ENCODE peak calls at places on chromosomes 7 and 10, in five cellular contexts. U, A, L, Z and B are unnamed samples.

GRCh38 chr7:88146611-88147010 is 73.2 kb downstream of the SRI start:
- DNase-seq in U (no peak), A (no peak), L (no peak), Z (no peak), B (no peak)

GRCh38 chr7:92179393-92179924 is 517 bp upstream of the LRRD1 start:
- DNase-seq in U (peak), A (no peak), L (peak), Z (no peak), B (peak)

GRCh38 chr7:134593530-134594392 is 44.9 kb downstream of the AKR1B15 start:
- DNase-seq in U (peak), A (peak), L (no peak), Z (peak), B (peak)

GRCh38 chr10:89427629-89428028 is 13.3 kb downstream of the IFIT5 start:
- DNase-seq in U (peak), A (peak), L (no peak), Z (no peak), B (no peak)

GRCh38 chr7:12638851-12639467 is 48.5 kb upstream of the ARL4A start:
- DNase-seq in U (peak), A (no peak), L (peak), Z (no peak), B (peak)

GRCh38 chr10:102642553-102643345 is 1.5 kb upstream of the TRIM8 start:
- DNase-seq in U (peak), A (peak), L (peak), Z (peak), B (peak)

GRCh38 chr7:114689391-114689790 is 232.5 kb upstream of the MDFIC start:
- DNase-seq in U (no peak), A (no peak), L (peak), Z (no peak), B (no peak)

GRCh38 chr10:27359792-27360320 is 119.3 kb upstream of the ACBD5 start:
- DNase-seq in U (no peak), A (no peak), L (no peak), Z (no peak), B (no peak)

GRCh38 chr7:2516194-2516555 is 3.4 kb upstream of the LFNG start:
- DNase-seq in U (no peak), A (no peak), L (no peak), Z (no peak), B (no peak)

GRCh38 chr7:99243751-99244337 is 28.8 kb upstream of the MYH16 start:
- DNase-seq in U (no peak), A (no peak), L (no peak), Z (no peak), B (no peak)

GRCh38 chr7:127844707-127845331 is 186.4 kb downstream of the LRRC4 start:
- DNase-seq in U (peak), A (peak), L (no peak), Z (peak), B (no peak)

GRCh38 chr10:46541017-46541661 is 15.3 kb downstream of the GPRIN2 start:
- DNase-seq in U (no peak), A (no peak), L (peak), Z (peak), B (peak)

GRCh38 chr7:98278408-98278807 is 3.1 kb upstream of the BRI3 start:
- DNase-seq in U (no peak), A (no peak), L (peak), Z (no peak), B (no peak)

GRCh38 chr7:95157381-95157780 is 167.0 kb downstream of the PON1 start:
- DNase-seq in U (no peak), A (no peak), L (no peak), Z (no peak), B (peak)

GRCh38 chr7:25858562-25859411 is 293.2 kb upstream of the NFE2L3 start:
- DNase-seq in U (no peak), A (no peak), L (peak), Z (no peak), B (peak)

GRCh38 chr10:120034236-120034635 is 141.7 kb downstream of the SEC23IP start:
- DNase-seq in U (no peak), A (no peak), L (no peak), Z (no peak), B (no peak)

GRCh38 chr7:37092548-37092947 is 356.1 kb downstream of the ELMO1 start:
- DNase-seq in U (no peak), A (no peak), L (no peak), Z (no peak), B (no peak)

GRCh38 chr10:130202984-130203617 is 66.9 kb downstream of the GLRX3 start:
- DNase-seq in U (no peak), A (no peak), L (no peak), Z (no peak), B (no peak)

GRCh38 chr10:111531690-111532089 is 454.9 kb downstream of the ADRA2A start:
- DNase-seq in U (no peak), A (no peak), L (no peak), Z (no peak), B (no peak)

GRCh38 chr7:91089382-91089963 is 174.8 kb upstream of the FZD1 start:
- DNase-seq in U (peak), A (no peak), L (peak), Z (no peak), B (peak)

GRCh38 chr10:84214612-84215235 is 10.6 kb downstream of the LRIT2 start:
- DNase-seq in U (no peak), A (no peak), L (peak), Z (no peak), B (peak)

GRCh38 chr7:30470783-30471182 is 7.8 kb downstream of the NOD1 start:
- DNase-seq in U (peak), A (peak), L (no peak), Z (no peak), B (no peak)

GRCh38 chr7:69564454-69565417 is 33.5 kb upstream of the AUTS2 start:
- DNase-seq in U (peak), A (peak), L (no peak), Z (no peak), B (no peak)

GRCh38 chr7:124101173-124101768 is 68.4 kb upstream of the TMEM229A start:
- DNase-seq in U (peak), A (no peak), L (peak), Z (no peak), B (peak)

GRCh38 chr10:109974509-109975191 is 33.1 kb upstream of the ADD3 start:
- DNase-seq in U (peak), A (peak), L (no peak), Z (no peak), B (no peak)

GRCh38 chr7:154424370-154424769 is 372.2 kb downstream of the DPP6 start:
- DNase-seq in U (no peak), A (no peak), L (no peak), Z (no peak), B (no peak)

GRCh38 chr10:7027913-7028808 is 382.7 kb downstream of the SFMBT2 start:
- DNase-seq in U (peak), A (peak), L (no peak), Z (no peak), B (no peak)

GRCh38 chr7:114368492-114368891 is 46.1 kb upstream of the FOXP2 start:
- DNase-seq in U (no peak), A (no peak), L (no peak), Z (no peak), B (no peak)

GRCh38 chr10:47023237-47024045 is 112.2 kb downstream of the PTPN20 start:
- DNase-seq in U (no peak), A (no peak), L (no peak), Z (no peak), B (no peak)

GRCh38 chr10:126017961-126018560 is 121.7 kb downstream of the FANK1 start:
- DNase-seq in U (peak), A (peak), L (no peak), Z (no peak), B (no peak)

GRCh38 chr10:14396441-14397048 is 65.8 kb upstream of the FRMD4A start:
- DNase-seq in U (peak), A (peak), L (peak), Z (no peak), B (no peak)

GRCh38 chr7:76328390-76328789 is 25.9 kb downstream of the HSPB1 start:
- DNase-seq in U (no peak), A (no peak), L (no peak), Z (no peak), B (no peak)

GRCh38 chr10:83961620-83962019 is 177.7 kb upstream of the GHITM start:
- DNase-seq in U (no peak), A (no peak), L (peak), Z (no peak), B (peak)

GRCh38 chr7:17140421-17140820 is 158.0 kb upstream of the AHR start:
- DNase-seq in U (no peak), A (no peak), L (no peak), Z (no peak), B (no peak)

GRCh38 chr7:17144313-17144712 is 154.1 kb upstream of the AHR start:
- DNase-seq in U (peak), A (peak), L (no peak), Z (no peak), B (no peak)

GRCh38 chr7:17139081-17139480 is 159.4 kb upstream of the AHR start:
- DNase-seq in U (no peak), A (no peak), L (no peak), Z (no peak), B (no peak)

GRCh38 chr7:17147409-17147808 is 151.0 kb upstream of the AHR start:
- DNase-seq in U (no peak), A (no peak), L (no peak), Z (no peak), B (no peak)

GRCh38 chr7:17142831-17143541 is 155.5 kb upstream of the AHR start:
- DNase-seq in U (peak), A (no peak), L (no peak), Z (no peak), B (no peak)
- H3K4me3 ChIP-seq in U (peak), A (peak), L (no peak), Z (peak), B (no peak)

DNA sequence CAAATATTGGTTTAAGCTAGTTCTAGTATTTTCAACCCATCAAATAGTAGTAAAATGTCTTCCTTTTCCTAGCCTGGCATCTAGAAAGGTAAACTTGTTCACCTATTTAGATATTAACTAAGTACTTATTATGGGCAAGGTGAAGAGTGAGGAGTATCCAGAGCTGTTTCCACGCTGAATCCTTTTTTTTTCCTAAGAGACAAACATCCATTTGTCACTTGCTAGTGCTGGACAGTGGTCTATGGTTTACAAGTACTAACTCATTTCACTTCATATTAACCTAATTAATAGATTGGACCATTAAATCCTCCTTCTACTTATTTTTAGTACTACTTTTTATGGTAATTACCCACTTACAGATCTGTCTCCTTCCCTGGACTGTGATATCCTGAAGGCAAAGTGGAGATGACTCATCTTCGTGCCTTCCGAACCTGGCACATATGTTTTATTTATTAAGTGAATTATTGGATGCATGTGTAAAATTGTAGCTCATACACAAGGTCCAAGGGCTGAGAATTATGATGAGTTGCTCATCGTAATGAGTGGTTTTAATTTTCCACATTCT is 159.6 kb upstream of the IGFBP3 start:
- DNase-seq in U (no peak), A (no peak), L (no peak), Z (no peak), B (no peak)
- H3K4me3 ChIP-seq in U (no peak), A (no peak), L (no peak), Z (no peak), B (no peak)

DNA sequence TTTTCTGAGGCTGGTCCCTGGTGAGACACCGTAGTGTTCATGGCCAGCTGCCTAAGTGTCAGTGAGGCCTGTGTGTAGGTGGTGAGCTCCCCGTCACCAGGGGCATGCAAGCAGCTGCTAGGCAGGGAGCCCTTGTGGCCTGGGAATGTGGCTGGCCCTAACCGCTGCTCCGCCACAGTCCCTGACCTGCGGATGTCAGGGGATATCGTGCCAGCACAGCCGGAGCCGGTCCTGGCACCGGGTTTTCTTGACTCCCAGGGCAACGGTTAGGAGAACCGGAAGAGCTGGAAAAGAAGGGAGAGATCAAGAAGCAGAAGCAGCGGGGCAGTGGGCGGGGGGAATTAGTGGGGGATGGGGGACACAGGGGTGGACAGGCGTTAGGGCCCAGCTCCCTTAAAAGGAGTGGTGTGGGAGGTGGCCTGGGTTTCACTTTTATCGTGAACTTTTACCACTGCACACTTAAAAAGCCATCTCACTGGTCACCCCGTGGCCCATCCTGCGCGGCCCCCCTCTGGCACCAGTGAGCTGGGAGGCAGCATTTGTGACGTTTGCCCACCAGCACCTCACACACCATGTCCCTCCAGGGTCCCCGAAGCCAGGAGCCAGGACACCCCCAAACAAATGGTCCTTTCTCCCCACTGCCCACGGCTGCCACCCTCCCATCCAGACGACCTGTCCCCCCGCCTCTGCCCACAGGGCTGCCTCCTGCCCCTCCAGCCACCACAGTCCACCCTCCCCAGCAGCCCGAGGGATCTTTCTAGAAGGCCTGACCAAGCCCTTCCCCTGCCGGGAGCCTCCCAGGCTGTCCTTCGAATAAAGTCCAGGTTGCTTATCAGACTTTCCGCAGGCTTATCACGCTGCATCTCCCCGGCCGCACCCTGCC is 1.7 kb upstream of the MICALL2 start:
- DNase-seq in U (peak), A (no peak), L (peak), Z (peak), B (peak)
- H3K4me3 ChIP-seq in U (peak), A (no peak), L (no peak), Z (peak), B (no peak)

GRCh38 chr7:24082826-24083225 is 201.2 kb upstream of the NPY start:
- DNase-seq in U (no peak), A (no peak), L (peak), Z (no peak), B (no peak)
- H3K4me3 ChIP-seq in U (no peak), A (no peak), L (no peak), Z (no peak), B (no peak)

DNA sequence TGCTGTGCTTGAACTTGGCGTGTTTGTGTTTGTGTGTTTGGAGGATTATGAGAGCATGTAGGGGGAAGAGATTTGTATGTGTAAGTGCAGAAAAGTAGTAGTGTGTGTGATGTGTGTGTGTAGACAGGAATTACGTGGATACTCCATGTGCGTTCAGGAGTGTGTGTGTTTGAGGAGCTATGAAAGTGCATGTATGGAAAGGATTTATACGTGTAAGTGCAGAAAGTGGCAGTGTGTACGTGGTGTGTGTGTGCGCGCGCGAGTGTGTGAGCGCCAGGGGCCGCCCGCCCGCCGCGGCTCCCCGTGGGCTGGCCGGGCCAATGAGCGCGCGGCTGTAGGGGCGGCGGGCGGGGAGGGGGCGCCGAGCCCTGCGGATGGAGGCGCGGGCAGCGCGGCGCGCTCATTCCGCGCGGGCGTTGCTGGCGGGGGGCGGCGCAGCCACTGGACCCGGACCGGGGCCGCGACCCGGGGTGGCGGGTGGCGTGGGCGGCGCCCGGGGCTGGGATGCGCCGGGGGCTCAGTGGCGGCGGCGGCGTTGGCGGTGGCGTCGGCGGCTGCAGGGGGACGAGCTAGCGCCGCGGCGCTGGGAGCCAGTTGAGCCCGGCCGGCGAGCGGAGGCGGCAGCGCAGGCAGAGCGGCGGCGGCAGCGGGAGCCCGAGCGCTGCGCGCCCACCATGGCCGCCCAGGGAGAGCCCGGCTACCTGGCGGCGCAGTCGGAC is at the start of gene BICC1:
- DNase-seq in U (peak), A (peak), L (peak), Z (peak), B (peak)
- H3K4me3 ChIP-seq in U (peak), A (peak), L (peak), Z (peak), B (peak)

DNA sequence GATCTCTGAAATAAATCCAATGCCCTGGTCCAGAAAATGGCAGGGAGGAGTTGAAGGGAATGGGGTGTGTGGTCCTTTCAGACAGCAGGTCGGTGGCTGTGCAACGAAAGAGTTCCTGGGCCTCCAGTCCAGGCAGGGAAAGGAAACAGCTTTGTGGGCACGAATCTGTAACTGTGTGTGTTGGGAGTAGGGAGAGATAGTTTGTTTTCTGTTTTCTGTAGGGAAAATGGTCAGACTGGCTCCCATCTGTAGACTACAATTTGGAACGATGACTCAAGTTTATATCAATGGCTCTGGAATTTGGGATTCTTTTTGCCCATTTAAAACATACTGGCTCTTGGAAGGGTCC is 2.6 kb upstream of the HOXA9 start:
- DNase-seq in U (no peak), A (no peak), L (no peak), Z (no peak), B (no peak)
- H3K4me3 ChIP-seq in U (no peak), A (no peak), L (no peak), Z (no peak), B (no peak)

GRCh38 chr7:7785349-7785973 is 67.1 kb upstream of the RPA3 start:
- DNase-seq in U (no peak), A (no peak), L (no peak), Z (no peak), B (no peak)
- H3K4me3 ChIP-seq in U (no peak), A (no peak), L (no peak), Z (no peak), B (no peak)

GRCh38 chr7:137898839-137899681 is 52.3 kb upstream of the DGKI start:
- DNase-seq in U (peak), A (peak), L (peak), Z (peak), B (peak)
- H3K4me3 ChIP-seq in U (no peak), A (peak), L (peak), Z (peak), B (no peak)

GRCh38 chr7:149188213-149188612 is 7.1 kb upstream of the ZNF282 start:
- DNase-seq in U (no peak), A (no peak), L (no peak), Z (no peak), B (no peak)
- H3K4me3 ChIP-seq in U (no peak), A (no peak), L (no peak), Z (no peak), B (no peak)

GRCh38 chr10:114305521-114305925 is 66.5 kb downstream of the VWA2 start:
- DNase-seq in U (no peak), A (no peak), L (no peak), Z (no peak), B (no peak)

GRCh38 chr10:114303556-114303955 is 64.5 kb downstream of the VWA2 start:
- DNase-seq in U (no peak), A (no peak), L (no peak), Z (no peak), B (no peak)

GRCh38 chr10:114301951-114302710 is 63.1 kb downstream of the VWA2 start:
- DNase-seq in U (no peak), A (peak), L (no peak), Z (no peak), B (no peak)

GRCh38 chr10:114304566-114305421 is 65.7 kb downstream of the VWA2 start:
- DNase-seq in U (no peak), A (no peak), L (peak), Z (peak), B (peak)

DNA sequence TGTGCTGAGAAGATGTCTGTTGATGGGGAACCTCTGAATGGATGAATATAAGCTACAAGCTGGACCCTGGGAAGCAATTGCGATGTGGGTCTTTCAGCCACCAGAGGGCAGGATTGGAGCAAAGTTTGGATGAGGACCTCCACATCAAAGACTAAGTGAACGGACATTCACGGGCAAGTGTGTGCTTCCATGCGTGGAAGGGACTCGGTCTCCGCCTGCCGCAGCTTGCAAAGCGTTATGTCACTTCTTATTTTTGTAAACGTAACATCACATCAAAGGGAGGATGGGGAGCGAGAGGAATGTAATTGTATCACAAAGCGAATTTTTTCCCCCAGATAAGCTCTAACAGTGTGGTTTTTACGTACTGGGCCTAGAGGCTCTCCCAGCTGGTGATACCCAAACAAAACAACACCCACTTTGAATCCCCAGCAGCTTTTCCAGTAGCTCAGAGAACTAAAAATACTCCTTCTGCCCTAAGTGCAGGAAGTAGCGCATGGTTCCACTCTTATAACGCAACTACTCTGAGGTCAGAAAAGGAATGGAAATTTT is 65.0 kb downstream of the VWA2 start:
- DNase-seq in U (peak), A (peak), L (peak), Z (peak), B (peak)
- H3K4me3 ChIP-seq in U (peak), A (peak), L (peak), Z (peak), B (peak)